ENCODE peak calls at places on chromosomes 7 and 10, in eight cellular contexts. X is AG04450; Z is T-cell; N is AG10803; V is HuH-7.5; P is posterior cingulate gyrus; B is activated CD8-positive, alpha-beta memory T cell treated with anti-CD3 and anti-CD28 coated beads for 4 hours; A is nephron progenitor cell. O is an unnamed sample.
A peak's percentile ranks its signal among the peaks of the same experiment; 100 is the strongest.

GRCh38 chr10:114356786-114357588 is 47.3 kb downstream of the AFAP1L2 start:
- DNase-seq in N (no peak), P (no peak), B (no peak), A (no peak), Z (no peak), V (no peak), X (peak; percentile 44), O (no peak)

GRCh38 chr10:43119416-43120115 is 18.7 kb upstream of the CSGALNACT2 start:
- DNase-seq in P (peak; percentile 81), N (no peak), B (no peak), X (no peak), A (no peak), V (no peak), Z (no peak), O (no peak)

GRCh38 chr10:7410800-7411670 is at the start of gene SFMBT2:
- DNase-seq in B (no peak), A (peak; percentile 76), N (peak; percentile 43), X (peak; percentile 10), P (peak; percentile 95), Z (peak; percentile 48), V (no peak), O (peak; percentile 85)

GRCh38 chr10:120437541-120437940 is 19.5 kb upstream of the PLPP4 start:
- DNase-seq in B (no peak), N (peak; percentile 48), A (no peak), Z (no peak), X (no peak), P (no peak), V (no peak), O (no peak)

GRCh38 chr7:46218461-46219202 is 297.6 kb upstream of the IGFBP3 start:
- DNase-seq in Z (no peak), X (no peak), B (no peak), N (peak; percentile 16), V (no peak), A (no peak), P (no peak), O (peak; percentile 1)

GRCh38 chr7:51446785-51447184 is 130.2 kb upstream of the COBL start:
- DNase-seq in B (no peak), Z (no peak), X (no peak), V (no peak), A (no peak), P (no peak), N (no peak), O (no peak)

GRCh38 chr7:23654508-23654907 is 25.5 kb upstream of the FAM221A start:
- DNase-seq in B (no peak), N (peak; percentile 1), A (peak; percentile 14), P (no peak), X (no peak), Z (no peak), V (peak; percentile 27), O (no peak)

GRCh38 chr7:138154646-138155045 is 78.4 kb downstream of the AKR1D1 start:
- DNase-seq in N (no peak), A (no peak), V (no peak), P (no peak), B (no peak), Z (no peak), X (no peak), O (no peak)

GRCh38 chr10:21230219-21230618 is 295.3 kb downstream of the SKIDA1 start:
- DNase-seq in B (no peak), N (no peak), V (no peak), P (no peak), A (no peak), X (no peak), Z (no peak), O (peak; percentile 23)

GRCh38 chr7:133117432-133117831 is 35.5 kb upstream of the CHCHD3 start:
- DNase-seq in X (no peak), B (no peak), N (no peak), V (no peak), P (no peak), Z (no peak), A (no peak), O (no peak)

GRCh38 chr10:44929356-44930113 is 18.4 kb downstream of the TMEM72 start:
- DNase-seq in Z (no peak), X (no peak), P (no peak), V (no peak), A (no peak), B (no peak), N (no peak), O (no peak)

GRCh38 chr10:43968961-43969360 is 320.3 kb upstream of the ZNF32 start:
- DNase-seq in N (no peak), P (no peak), A (no peak), V (no peak), B (no peak), Z (no peak), X (no peak), O (no peak)

GRCh38 chr7:121547341-121548092 is 151.4 kb upstream of the FAM3C start:
- DNase-seq in X (peak; percentile 29), P (no peak), Z (no peak), A (peak; percentile 5), V (peak; percentile 16), B (no peak), N (peak; percentile 72), O (peak; percentile 51)

GRCh38 chr10:96413151-96413787 is 54.5 kb upstream of the OPALIN start:
- DNase-seq in P (no peak), Z (no peak), N (no peak), X (no peak), B (no peak), V (no peak), A (no peak), O (no peak)

GRCh38 chr10:34743804-34744203 is 71.3 kb downstream of the PARD3 start:
- DNase-seq in B (no peak), X (no peak), A (no peak), V (no peak), P (no peak), N (peak; percentile 71), Z (no peak), O (no peak)

GRCh38 chr7:79227035-79227434 is 226.4 kb downstream of the MAGI2 start:
- DNase-seq in P (no peak), X (peak; percentile 8), V (no peak), A (no peak), N (peak; percentile 9), Z (no peak), B (no peak), O (no peak)

GRCh38 chr10:37975407-37975991 is 948 bp downstream of the ZNF25 start:
- DNase-seq in P (no peak), N (peak; percentile 25), X (no peak), A (no peak), Z (no peak), B (no peak), V (no peak), O (no peak)